ENCODE peak calls at places on chromosomes 16 and 17, in ten cellular contexts. I is spleen; T is Kasumi-1; R is NCI-H1417; G is AG08396; W is activated CD4-positive, alpha-beta T cell treated with anti-CD3 and anti-CD28 coated beads, Interleukin-2, amount 10 ng/mL, durations not matched to agents 24 days and 14 days; N is GM23338; E is OCI-M1; L is NCI-H2029; O is skeletal muscle cell. Y is an unnamed sample.
A peak's percentile ranks its signal among the peaks of the same experiment; 100 is the strongest.

GRCh38 chr17:9647014-9647413 is 1.7 kb downstream of the USP43 start:
- DNase-seq in I (no peak), T (no peak), R (peak; percentile 12), G (no peak), W (no peak), N (peak; percentile 73), E (no peak), L (no peak), O (no peak), Y (no peak)

GRCh38 chr16:15865742-15866141 is 8.9 kb upstream of the MYH11 start:
- DNase-seq in I (no peak), T (no peak), R (no peak), G (no peak), W (no peak), N (no peak), E (no peak), L (no peak), O (peak; percentile 18), Y (no peak)

GRCh38 chr16:67105251-67105650 is 4.5 kb upstream of the PHAF1 start:
- DNase-seq in I (no peak), T (no peak), R (no peak), G (no peak), W (no peak), N (no peak), E (no peak), L (no peak), O (no peak), Y (no peak)

GRCh38 chr16:79632289-79632688 is 31.8 kb upstream of the MAF start:
- DNase-seq in I (no peak), T (no peak), R (no peak), G (no peak), W (peak; percentile 70), N (no peak), E (no peak), L (no peak), O (no peak), Y (no peak)

GRCh38 chr17:850828-851759 is 68.9 kb downstream of the MRM3 start:
- DNase-seq in I (no peak), T (no peak), R (no peak), G (peak; percentile 58), W (no peak), N (no peak), E (no peak), L (no peak), O (peak; percentile 40), Y (no peak)

GRCh38 chr17:43608313-43608712 is 53.4 kb downstream of the MEOX1 start:
- DNase-seq in I (no peak), T (no peak), R (no peak), G (no peak), W (peak; percentile 61), N (no peak), E (no peak), L (no peak), O (no peak), Y (no peak)

GRCh38 chr16:17358846-17359245 is 111.9 kb downstream of the XYLT1 start:
- DNase-seq in I (no peak), T (no peak), R (no peak), G (no peak), W (no peak), N (no peak), E (no peak), L (no peak), O (no peak), Y (no peak)

GRCh38 chr17:80650751-80651173 is 106.1 kb downstream of the RPTOR start:
- DNase-seq in I (no peak), T (no peak), R (no peak), G (no peak), W (no peak), N (no peak), E (no peak), L (no peak), O (no peak), Y (no peak)

GRCh38 chr16:56611281-56611833 is 3.0 kb downstream of the MT2A start:
- DNase-seq in I (peak; percentile 55), T (no peak), R (no peak), G (peak; percentile 55), W (no peak), N (no peak), E (no peak), L (no peak), O (no peak), Y (no peak)

GRCh38 chr16:67040906-67041305 is 12.0 kb downstream of the CBFB start:
- DNase-seq in I (no peak), T (no peak), R (no peak), G (no peak), W (peak; percentile 48), N (no peak), E (no peak), L (no peak), O (no peak), Y (no peak)

GRCh38 chr17:35716897-35717839 is 14.3 kb upstream of the RASL10B start:
- DNase-seq in I (no peak), T (no peak), R (no peak), G (no peak), W (no peak), N (no peak), E (no peak), L (no peak), O (no peak), Y (no peak)

GRCh38 chr17:83186226-83186625 is 106.8 kb downstream of the METRNL start:
- DNase-seq in I (no peak), T (peak; percentile 11), R (no peak), G (no peak), W (no peak), N (no peak), E (peak; percentile 14), L (no peak), O (no peak), Y (no peak)

GRCh38 chr16:87550510-87550961 is 51.8 kb upstream of the JPH3 start:
- DNase-seq in I (peak; percentile 87), T (no peak), R (peak; percentile 1), G (peak; percentile 73), W (peak; percentile 88), N (peak; percentile 69), E (peak; percentile 43), L (no peak), O (no peak), Y (peak; percentile 88)

GRCh38 chr17:3890082-3890892 is 2.6 kb downstream of the CAMKK1 start:
- DNase-seq in I (no peak), T (no peak), R (peak; percentile 1), G (peak; percentile 95), W (no peak), N (no peak), E (no peak), L (peak; percentile 32), O (peak; percentile 96), Y (no peak)

GRCh38 chr17:31699281-31699680 is 159.8 kb downstream of the COPRS start:
- DNase-seq in I (no peak), T (no peak), R (no peak), G (no peak), W (no peak), N (no peak), E (peak; percentile 29), L (peak; percentile 6), O (no peak), Y (no peak)

GRCh38 chr17:64425191-64425590 is 23.7 kb upstream of the MILR1 start:
- DNase-seq in I (no peak), T (no peak), R (no peak), G (no peak), W (no peak), N (no peak), E (no peak), L (no peak), O (no peak), Y (no peak)

GRCh38 chr17:16434662-16435061 is 19.3 kb downstream of the TRPV2 start:
- DNase-seq in I (no peak), T (no peak), R (no peak), G (no peak), W (no peak), N (peak; percentile 51), E (no peak), L (no peak), O (no peak), Y (no peak)

GRCh38 chr17:37884516-37884915 is 39.7 kb upstream of the TBC1D3K start:
- DNase-seq in I (no peak), T (no peak), R (no peak), G (no peak), W (no peak), N (peak; percentile 6), E (peak; percentile 43), L (no peak), O (no peak), Y (no peak)